ENCODE peak calls at places on chromosomes 2 and 18, in six cellular contexts. H, W, Q, K, X and T are unnamed samples.

GRCh38 chr2:171287606-171288005 is 126.9 kb upstream of the TLK1 start:
- DNase-seq in H (no peak), K (no peak), X (peak), Q (peak), W (no peak), T (no peak)

GRCh38 chr18:59665057-59666007 is 31.9 kb downstream of the CCBE1 start:
- DNase-seq in H (no peak), K (no peak), W (no peak), X (no peak), Q (no peak), T (no peak)

GRCh38 chr2:237693281-237694039 is 66.1 kb downstream of the LRRFIP1 start:
- DNase-seq in H (peak), W (peak), K (no peak), X (peak), Q (peak), T (no peak)

GRCh38 chr2:45799679-45800381 is 148.4 kb downstream of the PRKCE start:
- DNase-seq in Q (no peak), X (no peak), K (no peak), H (no peak), W (no peak), T (no peak)

GRCh38 chr2:185201063-185201462 is 537.5 kb upstream of the FSIP2 start:
- DNase-seq in K (no peak), H (no peak), X (no peak), W (peak), Q (no peak), T (no peak)

GRCh38 chr2:161207941-161208340 is 47.7 kb downstream of the TANK start:
- DNase-seq in W (no peak), K (no peak), X (peak), H (no peak), Q (no peak), T (no peak)

GRCh38 chr18:21933931-21934765 is 193.6 kb downstream of the MIB1 start:
- DNase-seq in Q (no peak), X (no peak), K (no peak), H (no peak), W (no peak), T (no peak)

GRCh38 chr2:240523451-240524281 is 34.1 kb downstream of the ANKMY1 start:
- DNase-seq in Q (no peak), X (no peak), H (no peak), K (no peak), W (no peak), T (no peak)

GRCh38 chr18:31679133-31679731 is 5.1 kb downstream of the B4GALT6 start:
- DNase-seq in Q (peak), H (no peak), K (no peak), W (peak), X (peak), T (no peak)

GRCh38 chr18:2102022-2102421 is 469.3 kb downstream of the METTL4 start:
- DNase-seq in X (no peak), W (no peak), K (no peak), Q (no peak), H (no peak), T (no peak)

GRCh38 chr2:62923881-62924280 is 126.7 kb upstream of the OTX1 start:
- DNase-seq in H (no peak), Q (no peak), K (no peak), W (no peak), X (no peak), T (no peak)

GRCh38 chr18:48645427-48646002 is 106.7 kb downstream of the CTIF start:
- DNase-seq in Q (no peak), W (no peak), H (no peak), X (no peak), K (no peak), T (no peak)

GRCh38 chr2:61762292-61762691 is 91.6 kb downstream of the FAM161A start:
- DNase-seq in X (peak), Q (no peak), K (no peak), W (no peak), H (no peak), T (no peak)

GRCh38 chr2:212147921-212148513 is 390.6 kb downstream of the ERBB4 start:
- DNase-seq in K (no peak), X (peak), W (peak), H (no peak), Q (no peak), T (no peak)

GRCh38 chr2:9552491-9553178 is 3.0 kb downstream of the ADAM17 start:
- DNase-seq in H (no peak), X (peak), Q (peak), W (peak), K (no peak), T (no peak)

GRCh38 chr2:100264121-100264520 is 58.2 kb downstream of the LONRF2 start:
- DNase-seq in Q (no peak), X (no peak), H (no peak), K (no peak), W (no peak), T (no peak)

GRCh38 chr2:6845903-6846302 is 19.8 kb downstream of the CMPK2 start:
- DNase-seq in Q (no peak), H (no peak), X (no peak), W (no peak), K (no peak), T (no peak)
- TF ChIP-seq CTCF in Q (no peak), H (no peak), X (no peak), W (no peak), K (no peak), T (no peak)

GRCh38 chr2:219457784-219458369 is 23.2 kb downstream of the SPEG start:
- DNase-seq in H (no peak), Q (no peak), K (no peak), X (no peak), W (peak), T (no peak)
- TF ChIP-seq CTCF in H (peak), Q (no peak), K (no peak), X (no peak), W (peak), T (peak)

DNA sequence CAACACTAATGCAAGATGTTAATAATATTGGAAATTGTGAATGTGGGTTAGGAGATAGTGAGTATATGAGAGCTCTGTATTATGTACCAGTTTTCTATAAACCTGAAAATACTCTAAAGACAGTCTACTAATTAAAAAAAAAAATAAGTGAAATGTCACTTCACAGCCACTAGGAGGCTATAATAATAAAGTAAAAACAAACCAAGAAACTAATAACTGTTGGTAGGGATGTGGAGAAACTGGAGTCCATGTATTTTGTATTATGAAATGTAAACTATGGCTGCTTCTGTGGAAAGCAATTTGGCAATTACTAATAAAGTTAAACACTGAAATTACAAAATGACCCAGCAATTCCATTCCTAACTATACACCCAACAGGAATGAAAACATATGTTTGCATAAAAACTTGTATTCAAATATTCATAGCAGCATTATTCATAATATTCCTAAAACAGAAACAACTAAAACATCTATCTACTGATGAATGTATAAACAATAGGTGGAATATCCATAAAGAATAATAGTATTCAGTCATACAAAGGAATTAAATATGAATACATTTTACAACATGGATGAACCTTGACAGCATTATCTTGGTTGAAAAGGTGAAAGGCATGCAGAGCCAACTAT is 36.2 kb downstream of the CCDC178 start:
- DNase-seq in X (peak), H (no peak), W (no peak), Q (no peak), K (no peak), T (no peak)
- TF ChIP-seq CTCF in X (peak), H (peak), W (peak), Q (no peak), K (peak), T (peak)

GRCh38 chr2:121382744-121383143 is 97.7 kb upstream of the TFCP2L1 start:
- DNase-seq in W (no peak), H (no peak), K (no peak), X (peak), Q (no peak), T (no peak)
- TF ChIP-seq CTCF in W (no peak), H (no peak), K (no peak), X (peak), Q (no peak), T (no peak)

GRCh38 chr2:116456429-116456828 is 1358.1 kb upstream of the DDX18 start:
- DNase-seq in X (no peak), H (no peak), K (no peak), Q (no peak), W (no peak), T (no peak)
- TF ChIP-seq CTCF in X (no peak), H (no peak), K (no peak), Q (no peak), W (no peak), T (no peak)

GRCh38 chr2:81324046-81324445 is 1019.5 kb upstream of the LRRTM1 start:
- DNase-seq in K (peak), W (peak), Q (no peak), X (peak), H (no peak), T (no peak)
- TF ChIP-seq CTCF in K (peak), W (peak), Q (no peak), X (no peak), H (peak), T (peak)

GRCh38 chr2:232434563-232435374 is 21.2 kb upstream of the ALPI start:
- DNase-seq in W (no peak), H (no peak), X (no peak), Q (no peak), K (no peak), T (no peak)

GRCh38 chr2:232435375-232435648 is 20.6 kb upstream of the ALPI start:
- DNase-seq in W (no peak), X (no peak), K (no peak), Q (no peak), H (no peak), T (no peak)

GRCh38 chr2:232434091-232434490 is 21.9 kb upstream of the ALPI start:
- DNase-seq in H (no peak), Q (no peak), X (no peak), K (no peak), W (no peak), T (no peak)

GRCh38 chr2:232431705-232432590 is 24.0 kb upstream of the ALPI start:
- DNase-seq in W (no peak), K (no peak), H (no peak), Q (no peak), X (no peak), T (no peak)

GRCh38 chr2:232432598-232433184 is 23.3 kb upstream of the ALPI start:
- DNase-seq in H (no peak), K (peak), X (no peak), W (no peak), Q (no peak), T (no peak)
- TF ChIP-seq CTCF in H (peak), K (peak), X (peak), W (no peak), Q (peak), T (peak)